ENCODE peak calls at places on chromosomes 12 and 14, in six cellular contexts. One of them, this sample, is unnamed. For H3K9me3, the result is how much of the 10 kb centered on the place peaks cover.

GRCh38 chr14:33676135-33676566 is 274.7 kb downstream of the EGLN3 start:
- DNase-seq in transverse colon: peak
- DNase-seq in cardiac muscle cell: peak
- DNase-seq in psoas muscle: peak
- DNase-seq in tibial nerve: no peak
- DNase-seq in spleen: no peak
- DNase-seq in this sample: no peak

GRCh38 chr12:121430821-121431415 is 31.0 kb downstream of the RNF34 start:
- DNase-seq in transverse colon: no peak
- DNase-seq in cardiac muscle cell: no peak
- DNase-seq in psoas muscle: no peak
- DNase-seq in tibial nerve: no peak
- DNase-seq in spleen: no peak
- DNase-seq in this sample: no peak

GRCh38 chr12:80472912-80473500 is 29.0 kb downstream of the PTPRQ start:
- DNase-seq in transverse colon: no peak
- DNase-seq in cardiac muscle cell: peak
- DNase-seq in psoas muscle: peak
- DNase-seq in tibial nerve: no peak
- DNase-seq in spleen: no peak
- DNase-seq in this sample: no peak

GRCh38 chr14:36383674-36384421 is 63.4 kb upstream of the MBIP start:
- DNase-seq in transverse colon: no peak
- DNase-seq in cardiac muscle cell: no peak
- DNase-seq in psoas muscle: peak
- DNase-seq in tibial nerve: no peak
- DNase-seq in spleen: no peak
- DNase-seq in this sample: no peak

GRCh38 chr14:100076133-100076532 is 10.9 kb downstream of the EVL start:
- DNase-seq in transverse colon: no peak
- DNase-seq in cardiac muscle cell: peak
- DNase-seq in psoas muscle: no peak
- DNase-seq in tibial nerve: no peak
- DNase-seq in spleen: no peak
- DNase-seq in this sample: no peak

GRCh38 chr12:106062693-106063092 is 76.1 kb downstream of the NUAK1 start:
- DNase-seq in transverse colon: no peak
- DNase-seq in cardiac muscle cell: no peak
- DNase-seq in psoas muscle: no peak
- DNase-seq in tibial nerve: no peak
- DNase-seq in spleen: no peak
- DNase-seq in this sample: no peak

GRCh38 chr14:94677747-94678146 is 65.6 kb downstream of the SERPINA3 start:
- DNase-seq in transverse colon: no peak
- DNase-seq in cardiac muscle cell: no peak
- DNase-seq in psoas muscle: no peak
- DNase-seq in tibial nerve: no peak
- DNase-seq in spleen: no peak
- DNase-seq in this sample: no peak

GRCh38 chr14:24774167-24774915 is 140.4 kb upstream of the GZMB start:
- DNase-seq in transverse colon: no peak
- DNase-seq in cardiac muscle cell: no peak
- DNase-seq in psoas muscle: no peak
- DNase-seq in tibial nerve: no peak
- DNase-seq in spleen: no peak
- DNase-seq in this sample: no peak

GRCh38 chr12:25491396-25491948 is 61.6 kb downstream of the LMNTD1 start:
- DNase-seq in transverse colon: no peak
- DNase-seq in cardiac muscle cell: no peak
- DNase-seq in psoas muscle: no peak
- DNase-seq in tibial nerve: no peak
- DNase-seq in spleen: no peak
- DNase-seq in this sample: no peak

GRCh38 chr12:13379531-13379930 is 183.0 kb downstream of the EMP1 start:
- DNase-seq in transverse colon: no peak
- DNase-seq in cardiac muscle cell: no peak
- DNase-seq in psoas muscle: no peak
- DNase-seq in tibial nerve: no peak
- DNase-seq in spleen: no peak
- DNase-seq in this sample: no peak

GRCh38 chr12:32988982-32989381 is 92.4 kb upstream of the PKP2 start:
- DNase-seq in transverse colon: no peak
- DNase-seq in cardiac muscle cell: peak
- DNase-seq in psoas muscle: no peak
- DNase-seq in tibial nerve: no peak
- DNase-seq in spleen: no peak
- DNase-seq in this sample: no peak

GRCh38 chr12:19764408-19764807 is 325.1 kb downstream of the AEBP2 start:
- DNase-seq in transverse colon: no peak
- DNase-seq in cardiac muscle cell: no peak
- DNase-seq in psoas muscle: no peak
- DNase-seq in tibial nerve: no peak
- DNase-seq in spleen: no peak
- DNase-seq in this sample: no peak

GRCh38 chr14:100790785-100791667 is 34.9 kb upstream of the MEG3 start:
- DNase-seq in transverse colon: no peak
- DNase-seq in cardiac muscle cell: peak
- DNase-seq in psoas muscle: peak
- DNase-seq in tibial nerve: no peak
- DNase-seq in spleen: no peak
- DNase-seq in this sample: no peak

GRCh38 chr12:68733661-68734071 is 12.3 kb upstream of the SLC35E3 start:
- DNase-seq in transverse colon: no peak
- DNase-seq in cardiac muscle cell: peak
- DNase-seq in psoas muscle: no peak
- DNase-seq in tibial nerve: no peak
- DNase-seq in spleen: no peak
- DNase-seq in this sample: no peak

GRCh38 chr14:30298266-30298795 is 260.6 kb upstream of the G2E3 start:
- DNase-seq in transverse colon: no peak
- DNase-seq in cardiac muscle cell: no peak
- DNase-seq in psoas muscle: no peak
- DNase-seq in tibial nerve: no peak
- DNase-seq in spleen: no peak
- DNase-seq in this sample: no peak

GRCh38 chr14:58245562-58245961 is 919 bp downstream of the PSMA3 start:
- DNase-seq in transverse colon: no peak
- DNase-seq in cardiac muscle cell: no peak
- DNase-seq in psoas muscle: no peak
- DNase-seq in tibial nerve: no peak
- DNase-seq in spleen: no peak
- DNase-seq in this sample: no peak

GRCh38 chr14:99698236-99698635 is 14.1 kb downstream of the CYP46A1 start:
- DNase-seq in transverse colon: no peak
- DNase-seq in cardiac muscle cell: no peak
- DNase-seq in psoas muscle: no peak
- DNase-seq in tibial nerve: no peak
- DNase-seq in spleen: no peak
- DNase-seq in this sample: no peak

GRCh38 chr14:103700753-103701490 is 14.3 kb downstream of the XRCC3 start:
- DNase-seq in transverse colon: peak
- DNase-seq in cardiac muscle cell: no peak
- DNase-seq in psoas muscle: peak
- DNase-seq in tibial nerve: no peak
- DNase-seq in spleen: peak
- DNase-seq in this sample: no peak

GRCh38 chr14:68210729-68211299 is 391.2 kb downstream of the RAD51B start:
- DNase-seq in transverse colon: no peak
- DNase-seq in cardiac muscle cell: peak
- DNase-seq in psoas muscle: no peak
- DNase-seq in tibial nerve: no peak
- DNase-seq in spleen: no peak
- DNase-seq in this sample: peak

GRCh38 chr12:128388461-128388921 is 121.5 kb downstream of the TMEM132C start:
- DNase-seq in transverse colon: peak
- DNase-seq in cardiac muscle cell: peak
- DNase-seq in psoas muscle: peak
- DNase-seq in tibial nerve: no peak
- DNase-seq in spleen: no peak
- DNase-seq in this sample: no peak

GRCh38 chr12:23217158-23217557 is 592.2 kb downstream of the ETNK1 start:
- DNase-seq in transverse colon: no peak
- DNase-seq in cardiac muscle cell: no peak
- DNase-seq in psoas muscle: no peak
- DNase-seq in tibial nerve: no peak
- DNase-seq in spleen: no peak
- DNase-seq in this sample: no peak

GRCh38 chr12:31591308-31591901 is 469 bp upstream of the DENND5B start:
- DNase-seq in transverse colon: peak
- DNase-seq in cardiac muscle cell: peak
- DNase-seq in psoas muscle: no peak
- DNase-seq in tibial nerve: no peak
- DNase-seq in spleen: no peak
- DNase-seq in this sample: no peak

GRCh38 chr12:93802698-93803097 is 125.5 kb downstream of the CRADD start:
- DNase-seq in transverse colon: no peak
- DNase-seq in cardiac muscle cell: peak
- DNase-seq in psoas muscle: no peak
- DNase-seq in tibial nerve: no peak
- DNase-seq in spleen: no peak
- DNase-seq in this sample: no peak

GRCh38 chr12:89708793-89709156 is at the start of gene ATP2B1:
- DNase-seq in transverse colon: peak
- DNase-seq in cardiac muscle cell: peak
- DNase-seq in psoas muscle: peak
- DNase-seq in tibial nerve: peak
- DNase-seq in spleen: peak
- DNase-seq in this sample: peak

GRCh38 chr12:15477761-15478160 is 155.5 kb downstream of the PTPRO start:
- DNase-seq in transverse colon: no peak
- DNase-seq in cardiac muscle cell: no peak
- DNase-seq in psoas muscle: no peak
- DNase-seq in tibial nerve: no peak
- DNase-seq in spleen: no peak
- DNase-seq in this sample: no peak

GRCh38 chr14:71203306-71203705 is 296.0 kb downstream of the PCNX1 start:
- DNase-seq in transverse colon: no peak
- DNase-seq in cardiac muscle cell: no peak
- DNase-seq in psoas muscle: no peak
- DNase-seq in tibial nerve: no peak
- DNase-seq in spleen: no peak
- DNase-seq in this sample: no peak

GRCh38 chr12:129332286-129332685 is 479.0 kb downstream of the GLT1D1 start:
- DNase-seq in transverse colon: no peak
- DNase-seq in cardiac muscle cell: no peak
- DNase-seq in psoas muscle: no peak
- DNase-seq in tibial nerve: no peak
- DNase-seq in spleen: no peak
- DNase-seq in this sample: no peak

GRCh38 chr12:57866308-57867019 is 19.9 kb upstream of the CTDSP2 start:
- DNase-seq in transverse colon: no peak
- DNase-seq in cardiac muscle cell: no peak
- DNase-seq in psoas muscle: no peak
- DNase-seq in tibial nerve: no peak
- DNase-seq in spleen: no peak
- DNase-seq in this sample: no peak
- H3K9me3 ChIP-seq in transverse colon: under half
- H3K9me3 ChIP-seq in cardiac muscle cell: under half
- H3K9me3 ChIP-seq in psoas muscle: under half
- H3K9me3 ChIP-seq in tibial nerve: under half
- H3K9me3 ChIP-seq in spleen: under half
- H3K9me3 ChIP-seq in this sample: under half

GRCh38 chr14:105904379-105904778 is 378.0 kb downstream of the TMEM121 start:
- DNase-seq in transverse colon: no peak
- DNase-seq in cardiac muscle cell: no peak
- DNase-seq in psoas muscle: no peak
- DNase-seq in tibial nerve: no peak
- DNase-seq in spleen: no peak
- DNase-seq in this sample: no peak
- H3K9me3 ChIP-seq in transverse colon: under half
- H3K9me3 ChIP-seq in cardiac muscle cell: under half
- H3K9me3 ChIP-seq in psoas muscle: under half
- H3K9me3 ChIP-seq in tibial nerve: under half
- H3K9me3 ChIP-seq in spleen: under half
- H3K9me3 ChIP-seq in this sample: under half

DNA sequence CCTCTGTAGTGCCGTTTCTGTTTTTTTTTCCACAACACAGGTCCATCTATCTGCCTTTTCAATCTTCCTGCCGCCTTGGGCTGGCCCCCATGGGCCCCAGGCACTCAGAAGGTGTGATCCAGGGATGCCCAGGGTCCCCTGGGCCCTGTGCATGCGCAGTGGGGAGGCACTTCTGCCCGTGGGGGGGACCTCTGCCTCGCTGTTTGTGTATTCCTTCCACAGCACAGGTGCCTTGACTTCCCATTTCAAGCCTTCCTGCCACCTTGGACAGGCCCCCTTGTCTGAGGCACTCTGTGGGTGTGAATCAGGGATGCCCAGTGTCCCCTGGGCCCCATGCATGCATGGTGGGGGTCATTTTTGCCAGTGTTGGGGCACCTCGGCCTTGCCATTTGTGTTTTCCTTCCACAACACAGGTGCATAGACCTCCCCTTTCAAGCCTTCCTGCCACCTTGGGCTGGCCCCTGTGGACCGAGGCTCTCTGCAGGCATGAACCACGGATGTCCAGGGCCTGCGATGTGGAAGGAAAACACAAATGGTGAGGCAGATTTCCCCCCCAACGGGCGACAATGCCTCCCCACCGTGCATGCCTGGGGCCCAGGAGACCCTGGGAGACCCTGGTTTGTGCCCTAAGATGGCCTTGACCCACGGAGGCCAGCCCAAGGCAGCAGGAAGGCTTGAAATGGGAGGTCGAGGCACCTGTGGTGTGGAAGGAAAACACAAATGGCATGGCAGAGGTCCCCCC is 366.5 kb downstream of the ALG10 start:
- DNase-seq in transverse colon: no peak
- DNase-seq in cardiac muscle cell: no peak
- DNase-seq in psoas muscle: peak
- DNase-seq in tibial nerve: no peak
- DNase-seq in spleen: peak
- DNase-seq in this sample: no peak
- H3K9me3 ChIP-seq in transverse colon: under half
- H3K9me3 ChIP-seq in cardiac muscle cell: under half
- H3K9me3 ChIP-seq in psoas muscle: under half
- H3K9me3 ChIP-seq in tibial nerve: under half
- H3K9me3 ChIP-seq in spleen: half or more
- H3K9me3 ChIP-seq in this sample: under half

DNA sequence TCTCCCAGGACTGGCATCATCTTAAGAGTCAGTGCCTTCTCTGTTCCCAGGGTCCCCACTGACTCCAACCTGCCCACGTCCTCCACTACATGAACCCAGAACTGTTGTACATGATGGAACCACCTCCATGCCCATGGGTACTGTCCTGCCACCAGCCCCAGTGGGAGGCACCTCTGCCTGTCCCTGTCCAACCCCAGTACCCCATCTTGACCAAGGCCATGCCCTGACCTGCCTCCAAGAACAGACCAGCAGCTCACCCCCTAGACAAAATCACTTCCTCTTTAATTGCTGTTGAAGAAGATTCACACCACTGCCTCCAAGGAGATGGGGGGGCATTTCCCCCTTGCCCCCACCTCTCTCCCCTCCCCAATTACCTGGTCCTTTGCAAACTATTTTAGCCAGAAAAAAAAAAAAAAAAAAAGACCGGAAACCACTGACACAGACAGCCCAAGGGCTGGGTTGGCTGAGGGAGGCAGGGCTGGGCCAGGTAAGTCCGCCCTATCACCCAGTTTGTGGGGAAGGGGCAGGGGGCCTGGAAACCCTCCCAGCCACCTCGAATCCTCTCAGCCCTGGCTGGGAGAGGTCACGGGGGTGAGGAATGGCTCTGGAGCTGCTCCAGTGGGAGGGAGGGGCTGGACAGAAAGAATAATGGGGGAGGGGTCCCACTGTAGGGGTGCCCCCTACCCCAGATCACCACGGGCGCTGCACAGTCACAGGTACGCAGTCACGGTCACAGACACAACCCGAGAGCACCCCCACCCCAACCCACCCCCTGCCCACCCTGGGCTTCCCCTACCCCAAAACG is 13.4 kb downstream of the AGAP2 start:
- DNase-seq in transverse colon: no peak
- DNase-seq in cardiac muscle cell: no peak
- DNase-seq in psoas muscle: no peak
- DNase-seq in tibial nerve: no peak
- DNase-seq in spleen: no peak
- DNase-seq in this sample: no peak
- H3K9me3 ChIP-seq in transverse colon: under half
- H3K9me3 ChIP-seq in cardiac muscle cell: under half
- H3K9me3 ChIP-seq in psoas muscle: under half
- H3K9me3 ChIP-seq in tibial nerve: under half
- H3K9me3 ChIP-seq in spleen: under half
- H3K9me3 ChIP-seq in this sample: under half

This sample was measured in effector memory CD4-positive, alpha-beta T cell.